ENCODE peak calls at places on chromosomes 16 and 17, in ten cellular contexts. J, R, Y, Q, P, M, A, X, U and W are unnamed samples.

GRCh38 chr17:6786618-6787017 is 10.6 kb downstream of the FBXO39 start:
- DNase-seq in Y (no peak), A (no peak), Q (no peak), J (no peak), M (peak), X (peak), P (peak), R (no peak), U (no peak), W (peak)

GRCh38 chr16:89193021-89193575 is 7.2 kb downstream of the SLC22A31 start:
- DNase-seq in U (peak), R (peak), X (peak), A (peak), Q (peak), P (peak), M (no peak), Y (peak), J (peak), W (peak)

GRCh38 chr16:29962344-29962994 is 590 bp downstream of the TMEM219 start:
- DNase-seq in R (no peak), Q (no peak), J (no peak), M (peak), X (peak), Y (no peak), U (no peak), P (peak), A (no peak), W (no peak)

GRCh38 chr17:17537311-17538099 is 41.3 kb upstream of the RASD1 start:
- DNase-seq in J (no peak), U (no peak), Y (no peak), M (no peak), R (no peak), Q (no peak), A (no peak), P (no peak), X (peak), W (no peak)

GRCh38 chr16:55678061-55678935 is 22.5 kb downstream of the SLC6A2 start:
- DNase-seq in R (no peak), M (peak), A (no peak), P (no peak), X (no peak), Y (no peak), Q (no peak), U (no peak), J (no peak), W (no peak)

GRCh38 chr16:68935008-68935407 is 91.7 kb downstream of the TANGO6 start:
- DNase-seq in A (no peak), J (no peak), P (no peak), X (no peak), Y (no peak), U (no peak), Q (no peak), R (no peak), M (no peak), W (no peak)

GRCh38 chr17:77378318-77379064 is 237.7 kb downstream of the SEC14L1 start:
- DNase-seq in Y (no peak), A (no peak), M (no peak), J (no peak), X (no peak), R (no peak), U (no peak), Q (no peak), P (no peak), W (no peak)

GRCh38 chr17:56096026-56096807 is 57.1 kb upstream of the ANKFN1 start:
- DNase-seq in Y (no peak), R (no peak), Q (no peak), X (peak), J (no peak), M (no peak), P (peak), A (no peak), U (no peak), W (no peak)

GRCh38 chr16:52741386-52741785 is 194.4 kb upstream of the TOX3 start:
- DNase-seq in Y (no peak), X (no peak), R (no peak), J (no peak), M (no peak), Q (no peak), A (no peak), U (no peak), P (no peak), W (no peak)

GRCh38 chr16:75257886-75258806 is 6.7 kb upstream of the BCAR1 start:
- DNase-seq in J (no peak), Q (no peak), R (no peak), Y (no peak), A (peak), X (no peak), M (no peak), P (no peak), U (no peak), W (no peak)

GRCh38 chr17:78839173-78839761 is 1.3 kb downstream of the USP36 start:
- DNase-seq in P (peak), M (no peak), A (no peak), U (no peak), Y (no peak), R (no peak), Q (no peak), X (peak), J (no peak), W (no peak)

GRCh38 chr17:35801583-35802224 is 6.3 kb upstream of the MMP28 start:
- DNase-seq in Y (peak), U (no peak), A (peak), J (no peak), R (no peak), P (peak), Q (no peak), M (peak), X (peak), W (peak)

GRCh38 chr17:38604479-38605229 is 1.1 kb downstream of the SRCIN1 start:
- DNase-seq in Q (peak), X (no peak), J (no peak), R (no peak), Y (no peak), U (no peak), A (no peak), P (no peak), M (peak), W (no peak)

GRCh38 chr17:59844884-59845594 is 47.7 kb downstream of the TUBD1 start:
- DNase-seq in J (no peak), Q (no peak), A (no peak), P (peak), R (no peak), X (no peak), U (no peak), M (no peak), Y (peak), W (no peak)

GRCh38 chr17:81009124-81009523 is 17.5 kb downstream of the CHMP6 start:
- DNase-seq in X (no peak), U (no peak), P (no peak), Q (no peak), R (no peak), A (no peak), Y (no peak), M (no peak), J (no peak), W (no peak)

GRCh38 chr16:50224297-50224696 is 42.1 kb upstream of the ADCY7 start:
- DNase-seq in A (no peak), Y (no peak), M (no peak), U (no peak), P (no peak), X (peak), J (no peak), R (no peak), Q (no peak), W (no peak)

GRCh38 chr17:50931003-50931878 is 65.1 kb upstream of the TOB1 start:
- DNase-seq in Q (peak), U (peak), J (peak), Y (peak), X (peak), P (peak), A (peak), R (peak), M (peak), W (peak)

GRCh38 chr17:63537001-63537400 is 13.3 kb upstream of the DCAF7 start:
- DNase-seq in Y (no peak), P (no peak), A (no peak), Q (no peak), U (peak), R (no peak), X (peak), M (no peak), J (no peak), W (no peak)